ENCODE peak calls at places on chromosomes 2 and 18, in ten cellular contexts. One of them, this sample, is unnamed.

GRCh38 chr2:218908721-218909619 is 28.3 kb downstream of the WNT10A start:
- DNase-seq in NCI-H774: peak; percentile 92
- DNase-seq in left colon: peak; percentile 96
- DNase-seq in NCI-H460: peak; percentile 92
- DNase-seq in mucosa of gallbladder: peak; percentile 93
- DNase-seq in NCI-H2081: peak; percentile 95
- DNase-seq in HuH-7.5: peak; percentile 82
- DNase-seq in transverse colon: peak; percentile 93
- DNase-seq in prostate gland: peak; percentile 83
- DNase-seq in activated CD4-positive, alpha-beta T cell treated with anti-CD3 and anti-CD28 coated beads, Interleukin-2, amount 10 ng/mL, durations not matched to agents 24 days and 14 days: peak; percentile 96
- DNase-seq in this sample: peak; percentile 89

GRCh38 chr2:102285368-102285767 is 26.0 kb upstream of the IL1RL1 start:
- DNase-seq in NCI-H774: no peak
- DNase-seq in left colon: no peak
- DNase-seq in NCI-H460: no peak
- DNase-seq in mucosa of gallbladder: no peak
- DNase-seq in NCI-H2081: no peak
- DNase-seq in HuH-7.5: no peak
- DNase-seq in transverse colon: no peak
- DNase-seq in prostate gland: no peak
- DNase-seq in activated CD4-positive, alpha-beta T cell treated with anti-CD3 and anti-CD28 coated beads, Interleukin-2, amount 10 ng/mL, durations not matched to agents 24 days and 14 days: no peak
- DNase-seq in this sample: no peak

GRCh38 chr2:33021542-33022259 is 74.9 kb downstream of the LTBP1 start:
- DNase-seq in NCI-H774: no peak
- DNase-seq in left colon: no peak
- DNase-seq in NCI-H460: no peak
- DNase-seq in mucosa of gallbladder: no peak
- DNase-seq in NCI-H2081: no peak
- DNase-seq in HuH-7.5: no peak
- DNase-seq in transverse colon: no peak
- DNase-seq in prostate gland: no peak
- DNase-seq in activated CD4-positive, alpha-beta T cell treated with anti-CD3 and anti-CD28 coated beads, Interleukin-2, amount 10 ng/mL, durations not matched to agents 24 days and 14 days: no peak
- DNase-seq in this sample: no peak

GRCh38 chr2:176088048-176088936 is 4.2 kb upstream of the HOXD13 start:
- DNase-seq in NCI-H774: peak; percentile 54
- DNase-seq in left colon: peak; percentile 72
- DNase-seq in NCI-H460: peak; percentile 68
- DNase-seq in mucosa of gallbladder: peak; percentile 47
- DNase-seq in NCI-H2081: peak; percentile 73
- DNase-seq in HuH-7.5: peak; percentile 94
- DNase-seq in transverse colon: peak; percentile 59
- DNase-seq in prostate gland: no peak
- DNase-seq in activated CD4-positive, alpha-beta T cell treated with anti-CD3 and anti-CD28 coated beads, Interleukin-2, amount 10 ng/mL, durations not matched to agents 24 days and 14 days: no peak
- DNase-seq in this sample: peak; percentile 61

GRCh38 chr2:15178946-15179345 is 382.2 kb downstream of the NBAS start:
- DNase-seq in NCI-H774: no peak
- DNase-seq in left colon: no peak
- DNase-seq in NCI-H460: no peak
- DNase-seq in mucosa of gallbladder: no peak
- DNase-seq in NCI-H2081: no peak
- DNase-seq in HuH-7.5: no peak
- DNase-seq in transverse colon: no peak
- DNase-seq in prostate gland: no peak
- DNase-seq in activated CD4-positive, alpha-beta T cell treated with anti-CD3 and anti-CD28 coated beads, Interleukin-2, amount 10 ng/mL, durations not matched to agents 24 days and 14 days: no peak
- DNase-seq in this sample: no peak

GRCh38 chr2:125593036-125593435 is 1062.9 kb upstream of the GYPC start:
- DNase-seq in NCI-H774: no peak
- DNase-seq in left colon: no peak
- DNase-seq in NCI-H460: no peak
- DNase-seq in mucosa of gallbladder: no peak
- DNase-seq in NCI-H2081: no peak
- DNase-seq in HuH-7.5: no peak
- DNase-seq in transverse colon: no peak
- DNase-seq in prostate gland: no peak
- DNase-seq in activated CD4-positive, alpha-beta T cell treated with anti-CD3 and anti-CD28 coated beads, Interleukin-2, amount 10 ng/mL, durations not matched to agents 24 days and 14 days: no peak
- DNase-seq in this sample: no peak

GRCh38 chr2:96207073-96207777 is 1.4 kb downstream of the STARD7 start:
- DNase-seq in NCI-H774: no peak
- DNase-seq in left colon: no peak
- DNase-seq in NCI-H460: no peak
- DNase-seq in mucosa of gallbladder: no peak
- DNase-seq in NCI-H2081: no peak
- DNase-seq in HuH-7.5: no peak
- DNase-seq in transverse colon: no peak
- DNase-seq in prostate gland: no peak
- DNase-seq in activated CD4-positive, alpha-beta T cell treated with anti-CD3 and anti-CD28 coated beads, Interleukin-2, amount 10 ng/mL, durations not matched to agents 24 days and 14 days: no peak
- DNase-seq in this sample: no peak

GRCh38 chr2:136901732-136902131 is 136.4 kb downstream of the THSD7B start:
- DNase-seq in NCI-H774: no peak
- DNase-seq in left colon: no peak
- DNase-seq in NCI-H460: no peak
- DNase-seq in mucosa of gallbladder: no peak
- DNase-seq in NCI-H2081: no peak
- DNase-seq in HuH-7.5: no peak
- DNase-seq in transverse colon: no peak
- DNase-seq in prostate gland: no peak
- DNase-seq in activated CD4-positive, alpha-beta T cell treated with anti-CD3 and anti-CD28 coated beads, Interleukin-2, amount 10 ng/mL, durations not matched to agents 24 days and 14 days: no peak
- DNase-seq in this sample: no peak

GRCh38 chr2:241129086-241129871 is 20.0 kb downstream of the PASK start:
- DNase-seq in NCI-H774: no peak
- DNase-seq in left colon: no peak
- DNase-seq in NCI-H460: no peak
- DNase-seq in mucosa of gallbladder: no peak
- DNase-seq in NCI-H2081: no peak
- DNase-seq in HuH-7.5: no peak
- DNase-seq in transverse colon: no peak
- DNase-seq in prostate gland: no peak
- DNase-seq in activated CD4-positive, alpha-beta T cell treated with anti-CD3 and anti-CD28 coated beads, Interleukin-2, amount 10 ng/mL, durations not matched to agents 24 days and 14 days: no peak
- DNase-seq in this sample: no peak

GRCh38 chr2:219636144-219636915 is 8.9 kb downstream of the SLC4A3 start:
- DNase-seq in NCI-H774: no peak
- DNase-seq in left colon: no peak
- DNase-seq in NCI-H460: no peak
- DNase-seq in mucosa of gallbladder: no peak
- DNase-seq in NCI-H2081: no peak
- DNase-seq in HuH-7.5: no peak
- DNase-seq in transverse colon: no peak
- DNase-seq in prostate gland: no peak
- DNase-seq in activated CD4-positive, alpha-beta T cell treated with anti-CD3 and anti-CD28 coated beads, Interleukin-2, amount 10 ng/mL, durations not matched to agents 24 days and 14 days: no peak
- DNase-seq in this sample: no peak

GRCh38 chr2:156483741-156484173 is 47.6 kb downstream of the GPD2 start:
- DNase-seq in NCI-H774: no peak
- DNase-seq in left colon: no peak
- DNase-seq in NCI-H460: no peak
- DNase-seq in mucosa of gallbladder: no peak
- DNase-seq in NCI-H2081: no peak
- DNase-seq in HuH-7.5: no peak
- DNase-seq in transverse colon: no peak
- DNase-seq in prostate gland: peak; percentile 26
- DNase-seq in activated CD4-positive, alpha-beta T cell treated with anti-CD3 and anti-CD28 coated beads, Interleukin-2, amount 10 ng/mL, durations not matched to agents 24 days and 14 days: no peak
- DNase-seq in this sample: no peak

GRCh38 chr18:79846936-79847557 is 49.3 kb downstream of the KCNG2 start:
- DNase-seq in NCI-H774: no peak
- DNase-seq in left colon: no peak
- DNase-seq in NCI-H460: no peak
- DNase-seq in mucosa of gallbladder: no peak
- DNase-seq in NCI-H2081: no peak
- DNase-seq in HuH-7.5: no peak
- DNase-seq in transverse colon: no peak
- DNase-seq in prostate gland: no peak
- DNase-seq in activated CD4-positive, alpha-beta T cell treated with anti-CD3 and anti-CD28 coated beads, Interleukin-2, amount 10 ng/mL, durations not matched to agents 24 days and 14 days: no peak
- DNase-seq in this sample: no peak

GRCh38 chr2:84631047-84631446 is 114.7 kb downstream of the DNAH6 start:
- DNase-seq in NCI-H774: no peak
- DNase-seq in left colon: no peak
- DNase-seq in NCI-H460: peak; percentile 51
- DNase-seq in mucosa of gallbladder: no peak
- DNase-seq in NCI-H2081: peak; percentile 10
- DNase-seq in HuH-7.5: peak; percentile 31
- DNase-seq in transverse colon: no peak
- DNase-seq in prostate gland: no peak
- DNase-seq in activated CD4-positive, alpha-beta T cell treated with anti-CD3 and anti-CD28 coated beads, Interleukin-2, amount 10 ng/mL, durations not matched to agents 24 days and 14 days: peak; percentile 61
- DNase-seq in this sample: peak; percentile 0

GRCh38 chr2:4408311-4408710 is 704.9 kb downstream of the DCDC2C start:
- DNase-seq in NCI-H774: no peak
- DNase-seq in left colon: no peak
- DNase-seq in NCI-H460: no peak
- DNase-seq in mucosa of gallbladder: no peak
- DNase-seq in NCI-H2081: no peak
- DNase-seq in HuH-7.5: no peak
- DNase-seq in transverse colon: no peak
- DNase-seq in prostate gland: no peak
- DNase-seq in activated CD4-positive, alpha-beta T cell treated with anti-CD3 and anti-CD28 coated beads, Interleukin-2, amount 10 ng/mL, durations not matched to agents 24 days and 14 days: no peak
- DNase-seq in this sample: peak; percentile 37

GRCh38 chr2:9140570-9141378 is 65.8 kb upstream of the ASAP2 start:
- DNase-seq in NCI-H774: no peak
- DNase-seq in left colon: no peak
- DNase-seq in NCI-H460: no peak
- DNase-seq in mucosa of gallbladder: no peak
- DNase-seq in NCI-H2081: no peak
- DNase-seq in HuH-7.5: no peak
- DNase-seq in transverse colon: no peak
- DNase-seq in prostate gland: no peak
- DNase-seq in activated CD4-positive, alpha-beta T cell treated with anti-CD3 and anti-CD28 coated beads, Interleukin-2, amount 10 ng/mL, durations not matched to agents 24 days and 14 days: no peak
- DNase-seq in this sample: no peak

GRCh38 chr2:95004702-95005101 is 20.8 kb upstream of the MAL start:
- DNase-seq in NCI-H774: no peak
- DNase-seq in left colon: no peak
- DNase-seq in NCI-H460: no peak
- DNase-seq in mucosa of gallbladder: no peak
- DNase-seq in NCI-H2081: no peak
- DNase-seq in HuH-7.5: no peak
- DNase-seq in transverse colon: no peak
- DNase-seq in prostate gland: no peak
- DNase-seq in activated CD4-positive, alpha-beta T cell treated with anti-CD3 and anti-CD28 coated beads, Interleukin-2, amount 10 ng/mL, durations not matched to agents 24 days and 14 days: no peak
- DNase-seq in this sample: no peak

GRCh38 chr2:169757778-169758177 is 24.1 kb downstream of the KLHL23 start:
- DNase-seq in NCI-H774: no peak
- DNase-seq in left colon: no peak
- DNase-seq in NCI-H460: no peak
- DNase-seq in mucosa of gallbladder: no peak
- DNase-seq in NCI-H2081: no peak
- DNase-seq in HuH-7.5: no peak
- DNase-seq in transverse colon: no peak
- DNase-seq in prostate gland: no peak
- DNase-seq in activated CD4-positive, alpha-beta T cell treated with anti-CD3 and anti-CD28 coated beads, Interleukin-2, amount 10 ng/mL, durations not matched to agents 24 days and 14 days: no peak
- DNase-seq in this sample: no peak

This sample was measured in NCI-H146.